ENCODE peak calls at places on chromosomes 11 and 22, in seven cellular contexts. Z, I, B, G, D, K and A are unnamed samples.

GRCh38 chr22:28907311-28908008 is 24.1 kb downstream of the ZNRF3 start:
- DNase-seq in K (no peak), Z (no peak), G (no peak), I (peak; percentile 16), D (no peak), B (no peak), A (no peak)

GRCh38 chr11:9001736-9002135 is 2.1 kb downstream of the NRIP3 start:
- DNase-seq in B (no peak), G (no peak), K (no peak), Z (peak; percentile 15), D (peak; percentile 50), I (peak; percentile 95), A (no peak)

GRCh38 chr11:92222701-92223100 is 1.9 kb upstream of the FAT3 start:
- DNase-seq in K (no peak), I (no peak), B (no peak), G (no peak), D (no peak), Z (no peak), A (no peak)

GRCh38 chr11:31651208-31651607 is 141.6 kb downstream of the ELP4 start:
- DNase-seq in G (no peak), I (no peak), B (no peak), D (no peak), Z (no peak), K (no peak), A (no peak)

GRCh38 chr11:92225206-92225562 is 566 bp downstream of the FAT3 start:
- DNase-seq in D (no peak), Z (no peak), G (no peak), I (no peak), K (no peak), B (no peak), A (no peak)

GRCh38 chr11:19919050-19919561 is 206.5 kb downstream of the NAV2 start:
- DNase-seq in K (no peak), D (no peak), B (peak; percentile 58), I (peak; percentile 98), G (no peak), Z (no peak), A (peak; percentile 28)

GRCh38 chr22:48096411-48096810 is 1334.0 kb downstream of the TBC1D22A start:
- DNase-seq in K (no peak), B (no peak), G (no peak), I (no peak), D (no peak), Z (no peak), A (peak; percentile 70)

GRCh38 chr11:33373636-33374035 is 116.5 kb downstream of the HIPK3 start:
- DNase-seq in G (no peak), Z (no peak), K (no peak), D (no peak), I (peak; percentile 22), B (no peak), A (no peak)

GRCh38 chr11:57146301-57146700 is 35.5 kb upstream of the LRRC55 start:
- DNase-seq in B (no peak), K (no peak), D (no peak), Z (no peak), G (no peak), I (no peak), A (no peak)

GRCh38 chr11:93225642-93226041 is 27.9 kb upstream of the SLC36A4 start:
- DNase-seq in B (no peak), Z (peak; percentile 13), D (peak; percentile 9), K (no peak), G (no peak), I (peak; percentile 16), A (no peak)
- TF ChIP-seq CTCF in B (no peak), Z (no peak), D (peak; percentile 52), K (peak; percentile 29), G (peak; percentile 54), I (peak; percentile 52), A (no peak)

DNA sequence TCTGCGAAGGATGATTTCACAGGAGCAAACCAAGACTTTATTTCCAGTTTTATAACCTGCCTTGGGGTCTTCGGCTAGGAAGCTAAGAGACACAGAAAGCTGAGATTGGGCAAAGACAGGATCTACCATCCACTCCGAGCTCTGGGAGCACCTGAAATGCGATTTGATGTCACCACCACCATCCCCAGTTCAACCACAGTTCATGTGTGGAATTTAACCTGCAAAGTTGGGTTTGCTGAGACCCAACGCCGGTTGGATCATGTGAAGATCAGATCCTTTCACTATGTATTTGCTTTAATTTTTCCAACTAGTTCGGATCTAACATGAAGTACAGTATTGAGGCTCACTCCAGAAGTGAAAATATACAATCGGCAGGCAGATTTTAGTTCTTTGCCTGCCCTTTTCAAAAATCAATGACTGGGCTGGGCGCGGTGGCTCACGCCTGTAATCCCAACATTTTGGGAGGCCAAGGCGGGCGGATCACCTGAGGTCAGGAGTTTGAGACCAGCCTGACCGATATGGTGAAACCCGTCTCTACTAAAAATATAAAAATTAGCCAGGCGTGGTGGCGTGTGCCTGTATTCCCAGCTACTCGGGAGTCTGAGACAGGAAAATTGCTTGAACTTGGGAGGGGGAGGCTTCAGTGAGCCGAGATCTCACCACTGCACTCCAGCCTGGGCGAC is 1.4 kb upstream of the C11orf24 start:
- DNase-seq in D (no peak), Z (no peak), I (no peak), B (no peak), G (no peak), K (no peak), A (peak; percentile 78)
- H3K4me3 ChIP-seq in D (peak overlapping the region; percentile 90), Z (peak overlapping the region; percentile 98), I (no peak overlapping the region), B (peak overlapping the region; percentile 97), G (peak overlapping the region; percentile 76), K (no peak overlapping the region), A (no peak overlapping the region)

GRCh38 chr11:7520011-7520942 is 6.5 kb downstream of the PPFIBP2 start:
- DNase-seq in Z (no peak), D (no peak), K (no peak), B (no peak), I (no peak), G (no peak), A (peak; percentile 42)
- TF ChIP-seq POLR2A in Z (no peak), D (no peak), K (no peak), B (no peak), I (no peak), G (no peak), A (no peak)

DNA sequence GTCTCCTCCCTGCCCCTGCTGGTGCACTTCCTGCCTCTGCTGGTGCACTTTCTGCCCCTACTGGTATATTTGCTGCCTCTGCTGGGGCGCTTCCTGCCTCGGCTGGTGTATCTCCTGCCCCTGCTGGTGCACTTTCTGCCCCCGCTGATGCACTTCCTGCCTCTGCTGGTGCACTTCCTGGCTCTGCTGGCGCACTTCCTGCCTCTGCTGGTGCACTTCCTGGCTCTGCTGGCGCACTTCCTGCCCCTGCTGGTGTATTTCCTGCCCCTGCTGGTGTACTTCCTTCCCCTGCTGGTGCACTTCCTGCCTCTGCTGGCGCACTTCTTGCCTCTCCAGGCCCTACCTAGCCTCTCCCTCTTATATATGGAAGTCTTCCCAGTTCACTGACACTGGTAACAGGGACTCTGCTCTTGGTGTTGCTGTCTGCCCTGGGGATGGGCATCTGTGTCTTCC is 10.1 kb downstream of the MTFP1 start:
- DNase-seq in D (no peak), Z (peak; percentile 79), B (no peak), G (no peak), I (no peak), K (no peak), A (peak; percentile 89)
- TF ChIP-seq CTCF in D (no peak), Z (peak; percentile 58), B (no peak), G (no peak), I (no peak), K (no peak), A (no peak)

GRCh38 chr11:95256204-95256819 is 25.3 kb upstream of the SESN3 start:
- DNase-seq in G (no peak), D (no peak), K (no peak), I (peak; percentile 3), Z (no peak), B (no peak), A (no peak)

GRCh38 chr11:95255523-95256165 is 24.6 kb upstream of the SESN3 start:
- DNase-seq in I (no peak), D (no peak), Z (no peak), K (no peak), B (no peak), G (no peak), A (no peak)

GRCh38 chr11:95248666-95249467 is 17.9 kb upstream of the SESN3 start:
- DNase-seq in Z (no peak), I (no peak), B (no peak), G (no peak), D (no peak), K (no peak), A (no peak)

GRCh38 chr11:95257596-95257995 is 26.6 kb upstream of the SESN3 start:
- DNase-seq in G (no peak), D (no peak), I (no peak), Z (no peak), B (no peak), K (no peak), A (no peak)

GRCh38 chr11:95254139-95254704 is 23.2 kb upstream of the SESN3 start:
- DNase-seq in Z (peak; percentile 64), K (peak; percentile 68), G (peak; percentile 66), D (peak; percentile 53), B (peak; percentile 93), I (peak; percentile 87), A (peak; percentile 93)
- H3K4me3 ChIP-seq in Z (peak overlapping the region; percentile 38), K (peak overlapping the region; percentile 21), G (peak overlapping the region; percentile 18), D (no peak overlapping the region), B (peak overlapping the region; percentile 24), I (peak overlapping the region; percentile 40), A (no peak overlapping the region)